ENCODE peak calls at places on chromosome 10, in four cellular contexts. X is mesendoderm, W is IMR-90, M is neuronal stem cell. E is an unnamed sample.

GRCh38 chr10:46543379-46544014 is 13.0 kb downstream of the GPRIN2 start:
- DNase-seq in W (no peak), M (no peak), X (no peak), E (no peak)

GRCh38 chr10:101236376-101237079 is 7.3 kb upstream of the LBX1 start:
- DNase-seq in M (no peak), W (peak; percentile 61), X (peak; percentile 48), E (no peak)

GRCh38 chr10:102133373-102134195 is 744 bp downstream of the PPRC1 start:
- DNase-seq in X (peak; percentile 84), M (peak; percentile 45), W (peak; percentile 70), E (peak; percentile 72)

GRCh38 chr10:6382081-6382480 is 179.3 kb downstream of the PFKFB3 start:
- DNase-seq in X (no peak), M (no peak), W (peak; percentile 74), E (no peak)

GRCh38 chr10:7417103-7417623 is 6.3 kb upstream of the SFMBT2 start:
- DNase-seq in W (peak; percentile 64), M (no peak), X (peak; percentile 25), E (peak; percentile 40)

GRCh38 chr10:23386052-23386451 is 41.5 kb upstream of the C10orf67 start:
- DNase-seq in X (no peak), W (no peak), M (no peak), E (no peak)

GRCh38 chr10:96949039-96949683 is 117.1 kb downstream of the LCOR start:
- DNase-seq in M (no peak), X (no peak), W (no peak), E (no peak)

GRCh38 chr10:663466-663751 is 26.1 kb downstream of the DIP2C start:
- DNase-seq in X (no peak), M (no peak), W (no peak), E (no peak)

GRCh38 chr10:93221521-93221920 is 147.8 kb downstream of the CYP26A1 start:
- DNase-seq in M (no peak), X (no peak), W (no peak), E (no peak)

GRCh38 chr10:32459072-32459703 is 13.2 kb downstream of the CCDC7 start:
- DNase-seq in X (no peak), M (no peak), W (no peak), E (no peak)

GRCh38 chr10:13099144-13099665 is 758 bp upstream of the OPTN start:
- DNase-seq in W (peak; percentile 57), M (peak; percentile 48), X (peak; percentile 94), E (peak; percentile 72)

GRCh38 chr10:11684717-11685645 is 57.2 kb upstream of the ECHDC3 start:
- DNase-seq in W (peak; percentile 86), M (no peak), X (peak; percentile 82), E (peak; percentile 86)

GRCh38 chr10:113235505-113235904 is 285.5 kb downstream of the TCF7L2 start:
- DNase-seq in M (no peak), X (no peak), W (no peak), E (no peak)

GRCh38 chr10:59508296-59508695 is 145.9 kb upstream of the FAM13C start:
- DNase-seq in W (peak; percentile 59), X (no peak), M (no peak), E (no peak)

GRCh38 chr10:69403066-69403465 is 13.7 kb downstream of the TACR2 start:
- DNase-seq in X (no peak), M (no peak), W (no peak), E (no peak)

GRCh38 chr10:43739171-43739570 is 90.5 kb upstream of the ZNF32 start:
- DNase-seq in M (no peak), W (no peak), X (no peak), E (no peak)

GRCh38 chr10:94294168-94294567 is 68.6 kb downstream of the NOC3L start:
- DNase-seq in W (no peak), X (no peak), M (no peak), E (no peak)

GRCh38 chr10:71409516-71410104 is 12.9 kb downstream of the CDH23 start:
- DNase-seq in W (no peak), M (no peak), X (no peak), E (no peak)

GRCh38 chr10:84665211-84665610 is 336.8 kb downstream of the CCSER2 start:
- DNase-seq in X (no peak), W (no peak), M (no peak), E (no peak)

GRCh38 chr10:5234106-5234877 is 37.7 kb downstream of the AKR1C4 start:
- DNase-seq in X (no peak), W (peak; percentile 50), M (no peak), E (no peak)

GRCh38 chr10:95289003-95289920 is 1.5 kb downstream of the PDLIM1 start:
- DNase-seq in X (peak; percentile 90), M (no peak), W (no peak), E (no peak)

GRCh38 chr10:132266594-132267161 is 41.1 kb downstream of the STK32C start:
- DNase-seq in W (no peak), X (no peak), M (no peak), E (no peak)

GRCh38 chr10:57968328-57969016 is 299.2 kb downstream of the IPMK start:
- DNase-seq in M (no peak), W (no peak), X (no peak), E (peak; percentile 62)
- H2AK5ac ChIP-seq in M (no peak overlapping the region), W (no peak overlapping the region), X (no peak overlapping the region), E (no peak overlapping the region)

GRCh38 chr10:68088744-68089143 is 13.7 kb upstream of the HERC4 start:
- DNase-seq in M (no peak), W (peak; percentile 87), X (no peak), E (no peak)
- H2AK5ac ChIP-seq in M (no peak overlapping the region), W (peak overlapping the region; percentile 79), X (no peak overlapping the region), E (no peak overlapping the region)

GRCh38 chr10:29204119-29204518 is 84.8 kb upstream of the LYZL1 start:
- DNase-seq in X (peak; percentile 88), M (peak; percentile 55), W (no peak), E (no peak)
- H2AK5ac ChIP-seq in X (no peak overlapping the region), M (no peak overlapping the region), W (no peak overlapping the region), E (peak overlapping the region; percentile 76)

GRCh38 chr10:131077724-131078123 is 233.8 kb downstream of the TCERG1L start:
- DNase-seq in W (no peak), M (no peak), X (no peak), E (no peak)
- H2AK5ac ChIP-seq in W (no peak overlapping the region), M (no peak overlapping the region), X (no peak overlapping the region), E (no peak overlapping the region)

GRCh38 chr10:126595160-126595559 is 75.3 kb downstream of the C10orf90 start:
- DNase-seq in X (no peak), W (no peak), M (no peak), E (no peak)

GRCh38 chr10:126597206-126597605 is 73.3 kb downstream of the C10orf90 start:
- DNase-seq in M (no peak), W (no peak), X (no peak), E (no peak)

GRCh38 chr10:126598009-126598408 is 72.5 kb downstream of the C10orf90 start:
- DNase-seq in X (peak; percentile 80), M (peak; percentile 20), W (peak; percentile 27), E (peak; percentile 76)

GRCh38 chr10:126596472-126597016 is 73.9 kb downstream of the C10orf90 start:
- DNase-seq in X (no peak), M (no peak), W (no peak), E (no peak)

GRCh38 chr10:126599949-126600627 is 70.4 kb downstream of the C10orf90 start:
- DNase-seq in M (no peak), W (no peak), X (no peak), E (no peak)
- H2AK5ac ChIP-seq in M (no peak overlapping the region), W (no peak overlapping the region), X (no peak overlapping the region), E (no peak overlapping the region)

DNA sequence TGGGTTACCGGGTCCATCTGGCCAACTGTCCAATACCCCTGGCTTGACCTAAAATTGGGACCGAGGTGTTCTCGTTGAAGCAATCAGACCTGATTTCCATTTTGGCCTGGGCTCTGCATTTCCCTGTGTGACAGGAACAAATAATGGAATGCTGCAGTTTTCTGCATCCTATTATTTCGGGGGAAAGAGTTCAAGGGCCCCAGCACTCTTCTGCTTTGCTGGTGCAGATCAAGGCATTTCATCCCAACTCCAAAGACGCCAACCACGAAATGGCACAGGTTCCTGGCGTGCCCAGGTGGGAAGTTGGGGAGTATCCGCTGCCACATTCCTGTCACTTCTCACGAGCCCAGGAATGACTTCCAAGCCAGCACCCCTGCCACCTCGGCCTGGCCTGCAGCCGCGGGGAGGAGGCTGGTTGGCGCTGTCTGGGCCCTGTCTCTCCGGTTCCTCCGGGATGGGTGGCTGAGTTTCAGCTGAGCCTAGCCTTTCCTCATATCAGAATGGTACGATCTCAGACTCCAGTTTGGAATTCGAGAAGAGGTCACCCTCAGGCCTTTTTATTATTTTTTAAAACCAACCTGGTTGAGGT is 56.5 kb downstream of the FAM171A1 start:
- DNase-seq in W (no peak), X (no peak), M (no peak), E (no peak)
- H2AK5ac ChIP-seq in W (no peak overlapping the region), X (no peak overlapping the region), M (no peak overlapping the region), E (no peak overlapping the region)

E was measured in trophoblast cell.